ENCODE peak calls at places on chromosome X, in four cellular contexts. A is Caco-2, Z is cardiac muscle cell, J is transverse colon. X is an unnamed sample.

GRCh38 chrX:51894697-51895336 is 1.4 kb downstream of the MAGED1 start:
- DNase-seq in A (no peak), Z (peak; percentile 38), J (peak; percentile 27), X (no peak)

GRCh38 chrX:38175140-38175539 is 45.5 kb downstream of the SRPX start:
- DNase-seq in A (peak; percentile 51), Z (no peak), J (peak; percentile 27), X (peak; percentile 60)

GRCh38 chrX:102129473-102129872 is 4.0 kb downstream of the TCEAL2 start:
- DNase-seq in A (no peak), Z (peak; percentile 6), J (no peak), X (peak; percentile 10)

GRCh38 chrX:133661962-133662839 is 246.9 kb upstream of the GPC4 start:
- DNase-seq in A (no peak), Z (no peak), J (no peak), X (no peak)

GRCh38 chrX:17822351-17822750 is 38.7 kb downstream of the RAI2 start:
- DNase-seq in A (no peak), Z (no peak), J (no peak), X (no peak)

GRCh38 chrX:8579602-8580001 is 115.0 kb downstream of the VCX3B start:
- DNase-seq in A (no peak), Z (no peak), J (peak; percentile 12), X (no peak)

GRCh38 chrX:150544222-150544787 is 24.1 kb upstream of the MTM1 start:
- DNase-seq in A (no peak), Z (peak; percentile 17), J (peak; percentile 24), X (no peak)

GRCh38 chrX:727738-728621 is 97.4 kb downstream of the SHOX start:
- DNase-seq in A (no peak), Z (no peak), J (no peak), X (no peak)

GRCh38 chrX:38400401-38400910 is 48.1 kb downstream of the OTC start:
- DNase-seq in A (no peak), Z (no peak), J (no peak), X (no peak)

GRCh38 chrX:482702-483203 is 96.0 kb upstream of the PPP2R3B start:
- DNase-seq in A (no peak), Z (no peak), J (no peak), X (no peak)

GRCh38 chrX:45479196-45479834 is 278.6 kb upstream of the DIPK2B start:
- DNase-seq in A (no peak), Z (peak; percentile 72), J (no peak), X (peak; percentile 81)

GRCh38 chrX:132034648-132035047 is 11.5 kb downstream of the STK26 start:
- DNase-seq in A (no peak), Z (no peak), J (no peak), X (no peak)

GRCh38 chrX:2664497-2664896 is 26.6 kb upstream of the CD99 start:
- DNase-seq in A (no peak), Z (peak; percentile 87), J (no peak), X (no peak)
- TF ChIP-seq CTCF in A (no peak), Z (no peak), J (no peak), X (no peak)

DNA sequence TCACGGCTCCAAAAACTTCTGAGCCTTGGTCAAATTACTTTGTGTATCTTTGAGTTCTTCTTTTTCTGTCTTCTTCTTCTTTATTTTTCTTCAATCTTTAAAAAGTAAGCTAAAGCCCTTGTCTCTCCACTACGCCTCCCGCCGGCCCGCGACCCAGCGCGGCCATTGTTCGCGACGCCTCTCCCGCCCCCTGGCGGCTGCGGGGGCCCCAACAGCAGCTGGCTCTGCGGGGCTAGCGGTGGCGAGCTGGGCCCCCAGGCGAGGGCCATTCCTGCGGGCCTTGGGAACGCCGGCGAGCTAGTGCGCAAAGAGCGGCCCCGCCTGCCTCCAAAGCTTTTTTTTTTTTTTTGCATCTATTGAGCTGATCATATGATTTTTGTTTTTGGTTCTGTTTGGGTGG is 119.1 kb downstream of the TGIF2LX start:
- DNase-seq in A (no peak), Z (no peak), J (no peak), X (no peak)
- H3K4me3 ChIP-seq in A (no peak overlapping the region), Z (no peak overlapping the region), J (no peak overlapping the region), X (no peak overlapping the region)

GRCh38 chrX:104482757-104483156 is 83.2 kb upstream of the IL1RAPL2 start:
- DNase-seq in A (no peak), Z (no peak), J (no peak), X (peak; percentile 9)
- TF ChIP-seq CTCF in A (no peak), Z (no peak), J (no peak), X (peak; percentile 20)

GRCh38 chrX:46757593-46757992 is 1.3 kb downstream of the SLC9A7 start:
- DNase-seq in A (no peak), Z (peak; percentile 16), J (no peak), X (no peak)

GRCh38 chrX:46757052-46757451 is 1.9 kb downstream of the SLC9A7 start:
- DNase-seq in A (no peak), Z (no peak), J (no peak), X (no peak)

GRCh38 chrX:46754450-46755075 is 4.4 kb downstream of the SLC9A7 start:
- DNase-seq in A (no peak), Z (no peak), J (no peak), X (no peak)

GRCh38 chrX:46758163-46758955 is 559 bp downstream of the SLC9A7 start:
- DNase-seq in A (no peak), Z (peak; percentile 21), J (peak; percentile 12), X (peak; percentile 32)

GRCh38 chrX:46755656-46756055 is 3.3 kb downstream of the SLC9A7 start:
- DNase-seq in A (no peak), Z (peak; percentile 20), J (no peak), X (no peak)
- H3K4me3 ChIP-seq in A (no peak overlapping the region), Z (no peak overlapping the region), J (no peak overlapping the region), X (no peak overlapping the region)

GRCh38 chrX:19544693-19545305 is 29.5 kb upstream of the MAP3K15 start:
- DNase-seq in A (no peak), Z (peak; percentile 70), J (peak; percentile 43), X (peak; percentile 61)
- TF ChIP-seq CTCF in A (peak; percentile 59), Z (peak; percentile 64), J (peak; percentile 44), X (peak; percentile 77)

GRCh38 chrX:115690554-115691216 is 129.7 kb downstream of the PLS3 start:
- DNase-seq in A (peak; percentile 47), Z (peak; percentile 88), J (peak; percentile 35), X (peak; percentile 72)
- H3K4me3 ChIP-seq in A (no peak overlapping the region), Z (no peak overlapping the region), J (no peak overlapping the region), X (no peak overlapping the region)

GRCh38 chrX:153500676-153501280 is 6.0 kb downstream of the BGN start:
- DNase-seq in A (no peak), Z (no peak), J (no peak), X (no peak)

GRCh38 chrX:153499258-153499657 is 4.5 kb downstream of the BGN start:
- DNase-seq in A (no peak), Z (no peak), J (no peak), X (no peak)

GRCh38 chrX:153501530-153501929 is 6.8 kb downstream of the BGN start:
- DNase-seq in A (no peak), Z (no peak), J (no peak), X (no peak)

GRCh38 chrX:153498453-153498852 is 3.7 kb downstream of the BGN start:
- DNase-seq in A (no peak), Z (no peak), J (no peak), X (no peak)

GRCh38 chrX:153499876-153500275 is 5.1 kb downstream of the BGN start:
- DNase-seq in A (no peak), Z (no peak), J (no peak), X (no peak)
- TF ChIP-seq CTCF in A (no peak), Z (no peak), J (no peak), X (no peak)

GRCh38 chrX:108584617-108585211 is 145.1 kb downstream of the COL4A5 start:
- DNase-seq in A (no peak), Z (peak; percentile 11), J (no peak), X (peak; percentile 18)

GRCh38 chrX:108590496-108590895 is 145.9 kb downstream of the IRS4 start:
- DNase-seq in A (no peak), Z (peak; percentile 23), J (no peak), X (no peak)
- H3K4me3 ChIP-seq in A (no peak overlapping the region), Z (no peak overlapping the region), J (no peak overlapping the region), X (no peak overlapping the region)

GRCh38 chrX:36266155-36266554 is 346.6 kb downstream of the CFAP47 start:
- DNase-seq in A (no peak), Z (no peak), J (no peak), X (no peak)
- TF ChIP-seq CTCF in A (no peak), Z (no peak), J (no peak), X (no peak)

GRCh38 chrX:29662759-29663503 is 552.4 kb upstream of the MAGEB2 start:
- DNase-seq in A (peak; percentile 22), Z (peak; percentile 78), J (no peak), X (peak; percentile 92)
- H3K4me3 ChIP-seq in A (no peak overlapping the region), Z (no peak overlapping the region), J (no peak overlapping the region), X (no peak overlapping the region)

X was measured in epithelial cell of esophagus.